ENCODE peak calls at places on chromosomes 7 and 10, in eight cellular contexts. C is RWPE1; N is naive B cell; L is choroid plexus epithelial cell; D is activated CD4-positive, alpha-beta T cell treated with anti-CD3 and anti-CD28 coated beads for 48 hours; S is mucosa of gallbladder; U is neural progenitor cell; X is adrenal gland. H is an unnamed sample.

GRCh38 chr7:67100956-67101361 is 104.3 kb downstream of the TYW1 start:
- DNase-seq in C (no peak), N (no peak), L (peak; percentile 66), D (no peak), S (no peak), U (peak; percentile 7), X (peak; percentile 32), H (peak; percentile 9)

GRCh38 chr10:44948713-44949112 is 10.9 kb upstream of the RASSF4 start:
- DNase-seq in C (no peak), N (no peak), L (no peak), D (no peak), S (no peak), U (no peak), X (no peak), H (no peak)

GRCh38 chr7:16839646-16840045 is 34.8 kb upstream of the AGR2 start:
- DNase-seq in C (no peak), N (no peak), L (peak; percentile 9), D (no peak), S (no peak), U (no peak), X (no peak), H (no peak)

GRCh38 chr10:44043646-44044368 is 341.1 kb downstream of the CXCL12 start:
- DNase-seq in C (no peak), N (no peak), L (no peak), D (no peak), S (no peak), U (no peak), X (no peak), H (no peak)

GRCh38 chr10:22503315-22504090 is 158.2 kb downstream of the SPAG6 start:
- DNase-seq in C (peak; percentile 59), N (no peak), L (no peak), D (no peak), S (no peak), U (no peak), X (peak; percentile 36), H (no peak)

GRCh38 chr7:50273870-50274269 is 30.6 kb upstream of the IKZF1 start:
- DNase-seq in C (no peak), N (no peak), L (no peak), D (no peak), S (no peak), U (no peak), X (no peak), H (no peak)

GRCh38 chr10:89129850-89130396 is 77.2 kb downstream of the CH25H start:
- DNase-seq in C (peak; percentile 41), N (no peak), L (peak; percentile 69), D (no peak), S (peak; percentile 43), U (no peak), X (peak; percentile 58), H (no peak)

GRCh38 chr7:16295558-16295957 is 125.8 kb downstream of the CRPPA start:
- DNase-seq in C (no peak), N (no peak), L (no peak), D (no peak), S (no peak), U (no peak), X (no peak), H (no peak)

GRCh38 chr10:17023386-17024298 is 106.0 kb downstream of the CUBN start:
- DNase-seq in C (peak; percentile 85), N (peak; percentile 5), L (peak; percentile 99), D (peak; percentile 81), S (peak; percentile 64), U (peak; percentile 54), X (peak; percentile 78), H (peak; percentile 70)

GRCh38 chr10:98344589-98345038 is 70.4 kb downstream of the PYROXD2 start:
- DNase-seq in C (no peak), N (no peak), L (peak; percentile 87), D (no peak), S (peak; percentile 40), U (no peak), X (peak; percentile 72), H (peak; percentile 56)

GRCh38 chr7:69735582-69735981 is 137.3 kb downstream of the AUTS2 start:
- DNase-seq in C (no peak), N (no peak), L (no peak), D (no peak), S (no peak), U (peak; percentile 10), X (no peak), H (no peak)

GRCh38 chr10:14564268-14564744 is 210.4 kb downstream of the FAM107B start:
- DNase-seq in C (no peak), N (peak; percentile 33), L (no peak), D (no peak), S (no peak), U (no peak), X (no peak), H (no peak)

GRCh38 chr7:117750612-117751563 is 122.4 kb downstream of the CTTNBP2 start:
- DNase-seq in C (peak; percentile 24), N (no peak), L (peak; percentile 63), D (no peak), S (no peak), U (peak; percentile 58), X (no peak), H (no peak)

GRCh38 chr10:133309720-133310398 is 1.1 kb downstream of the ZNF511 start:
- DNase-seq in C (no peak), N (no peak), L (no peak), D (no peak), S (no peak), U (no peak), X (no peak), H (peak; percentile 70)

GRCh38 chr7:1422512-1423265 is 36.6 kb downstream of the MICALL2 start:
- DNase-seq in C (no peak), N (no peak), L (peak; percentile 37), D (no peak), S (no peak), U (no peak), X (no peak), H (no peak)

GRCh38 chr10:67520924-67521520 is 175.0 kb downstream of the CTNNA3 start:
- DNase-seq in C (peak; percentile 62), N (peak; percentile 0), L (peak; percentile 77), D (peak; percentile 27), S (peak; percentile 22), U (peak; percentile 73), X (peak; percentile 21), H (peak; percentile 10)

GRCh38 chr7:34463830-34464229 is 194.2 kb upstream of the NPSR1 start:
- DNase-seq in C (peak; percentile 90), N (no peak), L (peak; percentile 8), D (no peak), S (no peak), U (no peak), X (no peak), H (no peak)

GRCh38 chr10:119634219-119634544 is 17.0 kb upstream of the BAG3 start:
- DNase-seq in C (no peak), N (no peak), L (no peak), D (no peak), S (no peak), U (no peak), X (peak; percentile 36), H (no peak)

GRCh38 chr7:76358053-76358477 is 726 bp downstream of the YWHAG start:
- DNase-seq in C (peak; percentile 49), N (peak; percentile 77), L (peak; percentile 49), D (peak; percentile 67), S (peak; percentile 58), U (peak; percentile 68), X (peak; percentile 60), H (peak; percentile 76)

GRCh38 chr10:73625004-73625883 is 16.0 kb downstream of the MYOZ1 start:
- DNase-seq in C (peak; percentile 69), N (no peak), L (peak; percentile 54), D (peak; percentile 18), S (no peak), U (peak; percentile 85), X (peak; percentile 20), H (peak; percentile 32)

GRCh38 chr7:36630112-36630650 is 94.1 kb downstream of the AOAH start:
- DNase-seq in C (no peak), N (no peak), L (no peak), D (no peak), S (no peak), U (no peak), X (no peak), H (no peak)

GRCh38 chr10:79066460-79067240 is 2.1 kb upstream of the ZMIZ1 start:
- DNase-seq in C (no peak), N (no peak), L (peak; percentile 30), D (no peak), S (no peak), U (peak; percentile 40), X (no peak), H (no peak)

GRCh38 chr10:78643513-78643912 is 425.3 kb upstream of the ZMIZ1 start:
- DNase-seq in C (no peak), N (no peak), L (no peak), D (no peak), S (no peak), U (no peak), X (no peak), H (no peak)

GRCh38 chr10:13087986-13088618 is 11.9 kb upstream of the OPTN start:
- DNase-seq in C (peak; percentile 58), N (no peak), L (peak; percentile 91), D (no peak), S (no peak), U (no peak), X (no peak), H (no peak)

GRCh38 chr7:44431091-44431608 is 59.3 kb downstream of the NUDCD3 start:
- DNase-seq in C (no peak), N (peak; percentile 4), L (peak; percentile 11), D (peak; percentile 8), S (no peak), U (peak; percentile 18), X (peak; percentile 37), H (peak; percentile 21)

GRCh38 chr10:102715880-102716279 is 1.4 kb downstream of the SFXN2 start:
- DNase-seq in C (no peak), N (no peak), L (no peak), D (no peak), S (no peak), U (no peak), X (no peak), H (no peak)

GRCh38 chr7:44533301-44534055 is 7.7 kb downstream of the NPC1L1 start:
- DNase-seq in C (no peak), N (no peak), L (peak; percentile 29), D (no peak), S (no peak), U (no peak), X (peak; percentile 33), H (no peak)

GRCh38 chr7:107152011-107152410 is 16.8 kb upstream of the HBP1 start:
- DNase-seq in C (peak; percentile 17), N (no peak), L (peak; percentile 70), D (no peak), S (no peak), U (no peak), X (no peak), H (no peak)

GRCh38 chr10:92110039-92110794 is 180.7 kb downstream of the CPEB3 start:
- DNase-seq in C (no peak), N (no peak), L (peak; percentile 60), D (no peak), S (no peak), U (no peak), X (no peak), H (no peak)

GRCh38 chr10:31947144-31947926 is 18.7 kb upstream of the ARHGAP12 start:
- DNase-seq in C (peak; percentile 83), N (no peak), L (peak; percentile 96), D (no peak), S (peak; percentile 45), U (no peak), X (no peak), H (no peak)

GRCh38 chr10:121418126-121418777 is 180.0 kb downstream of the FGFR2 start:
- DNase-seq in C (peak; percentile 83), N (no peak), L (peak; percentile 2), D (no peak), S (no peak), U (no peak), X (peak; percentile 26), H (no peak)

GRCh38 chr7:47337531-47337930 is 244.4 kb downstream of the TNS3 start:
- DNase-seq in C (no peak), N (no peak), L (no peak), D (no peak), S (no peak), U (no peak), X (no peak), H (no peak)